ENCODE peak calls at places on chromosomes 5 and 9, in four cellular contexts. H is sigmoid colon, C is endothelial cell of umbilical vein, Y is stomach. K is an unnamed sample.

GRCh38 chr5:115838885-115839518 is 2.4 kb downstream of the ATG12 start:
- DNase-seq in Y (no peak), H (no peak), C (peak), K (no peak)

GRCh38 chr5:116766470-116766947 is 191.9 kb upstream of the SEMA6A start:
- DNase-seq in C (no peak), H (peak), Y (no peak), K (no peak)

GRCh38 chr5:145858929-145859328 is 13.9 kb downstream of the GRXCR2 start:
- DNase-seq in H (no peak), C (no peak), Y (no peak), K (no peak)

GRCh38 chr5:142012792-142013388 is at the start of gene GNPDA1:
- DNase-seq in C (peak), H (peak), Y (peak), K (peak)

GRCh38 chr5:69237877-69238276 is 3.2 kb downstream of the CDK7 start:
- DNase-seq in C (no peak), Y (no peak), H (no peak), K (no peak)

GRCh38 chr9:111621895-111622480 is 9.1 kb upstream of the DNAJC25 start:
- DNase-seq in Y (peak), H (no peak), C (peak), K (no peak)

GRCh38 chr5:33841829-33842228 is 50.0 kb downstream of the ADAMTS12 start:
- DNase-seq in Y (no peak), C (no peak), H (no peak), K (no peak)

GRCh38 chr5:37112383-37112991 is 136.7 kb downstream of the CPLANE1 start:
- DNase-seq in H (no peak), Y (no peak), C (no peak), K (no peak)

GRCh38 chr5:158819840-158820620 is 279.7 kb downstream of the EBF1 start:
- DNase-seq in Y (no peak), H (no peak), C (no peak), K (no peak)

GRCh38 chr9:127057970-127058644 is 64.3 kb downstream of the ANGPTL2 start:
- DNase-seq in H (no peak), C (no peak), Y (peak), K (peak)

GRCh38 chr5:37721447-37721871 is 118.4 kb downstream of the GDNF start:
- DNase-seq in Y (no peak), C (peak), H (no peak), K (no peak)

GRCh38 chr9:113807173-113808061 is 68.7 kb upstream of the ZNF618 start:
- DNase-seq in C (peak), Y (peak), H (peak), K (no peak)

GRCh38 chr5:177444106-177445051 is 2.2 kb upstream of the PRR7 start:
- DNase-seq in H (no peak), Y (no peak), C (no peak), K (no peak)
- TF ChIP-seq POLR2AphosphoS5 in H (no peak), Y (no peak), C (no peak), K (no peak)

GRCh38 chr5:72854419-72854818 is 38.0 kb downstream of the TNPO1 start:
- DNase-seq in Y (no peak), H (no peak), C (no peak), K (no peak)
- TF ChIP-seq POLR2AphosphoS5 in Y (no peak), H (no peak), C (no peak), K (no peak)

DNA sequence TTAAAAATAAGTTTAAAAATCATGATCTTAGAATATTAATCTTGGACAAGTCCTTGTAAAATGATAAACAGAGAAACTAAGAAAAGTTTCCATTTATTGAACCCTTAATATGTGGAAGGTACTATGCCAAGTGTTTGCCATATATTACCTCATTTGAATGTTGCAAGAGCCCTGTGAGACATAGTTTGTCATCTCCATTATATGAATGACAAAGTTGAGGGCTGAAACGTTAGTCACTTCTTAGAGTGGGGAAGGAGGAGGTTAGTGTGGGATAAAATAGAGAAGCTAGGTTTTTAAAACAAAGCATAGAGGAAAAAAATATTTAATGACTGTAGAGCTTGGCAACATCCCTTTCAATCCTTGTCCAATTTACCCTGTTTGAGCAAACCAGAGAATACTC is 2.0 kb downstream of the TNC start:
- DNase-seq in C (no peak), H (no peak), Y (no peak), K (no peak)
- TF ChIP-seq POLR2AphosphoS5 in C (no peak), H (peak), Y (no peak), K (no peak)

DNA sequence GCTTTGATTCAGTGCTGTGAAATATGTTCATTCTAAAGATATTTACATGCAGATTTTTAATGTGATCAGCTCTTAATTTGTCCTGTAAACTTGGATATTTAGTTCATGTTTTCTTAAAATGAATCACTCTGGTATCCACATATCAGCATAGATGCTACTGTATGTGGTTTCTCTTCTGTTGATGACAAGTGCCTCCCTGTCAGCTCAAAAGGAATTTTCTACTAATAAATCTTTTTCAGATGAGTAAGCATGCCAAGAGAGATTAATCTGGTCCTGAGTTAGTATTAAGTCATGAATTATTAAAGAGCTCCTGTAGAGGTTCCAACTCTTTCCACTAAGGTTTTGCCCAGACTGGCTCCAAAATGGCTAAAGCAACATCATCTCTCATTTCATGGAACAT is 129.2 kb downstream of the GOLPH3 start:
- DNase-seq in H (no peak), Y (no peak), C (no peak), K (no peak)
- TF ChIP-seq POLR2AphosphoS5 in H (no peak), Y (no peak), C (no peak), K (no peak)

DNA sequence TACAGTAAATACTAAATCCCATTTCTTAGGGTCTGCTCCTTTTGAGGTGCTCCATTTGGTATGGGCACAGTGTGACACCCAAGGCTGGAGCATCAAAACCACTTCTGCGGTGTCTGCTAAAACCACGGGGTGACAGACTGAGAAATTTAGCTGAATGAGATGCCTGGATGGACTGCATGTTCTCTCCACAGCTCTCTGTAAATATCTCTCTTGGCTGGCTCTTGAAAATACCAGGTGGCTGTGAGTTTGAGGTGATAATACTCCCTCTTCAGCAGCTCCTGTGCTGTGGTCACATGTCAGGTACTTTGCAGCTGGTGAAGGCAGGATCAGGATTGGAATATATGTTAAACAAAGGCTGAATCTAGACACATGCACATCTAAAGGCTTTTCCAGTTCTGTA is 93.7 kb upstream of the SIMC1 start:
- DNase-seq in Y (no peak), C (no peak), H (no peak), K (no peak)
- TF ChIP-seq POLR2AphosphoS5 in Y (no peak), C (no peak), H (no peak), K (no peak)

GRCh38 chr9:92171822-92172221 is 56.6 kb upstream of the SPTLC1 start:
- DNase-seq in H (no peak), Y (no peak), C (no peak), K (no peak)

GRCh38 chr9:92171281-92171680 is 56.1 kb upstream of the SPTLC1 start:
- DNase-seq in Y (no peak), H (no peak), C (no peak), K (no peak)

GRCh38 chr9:92173318-92173717 is 58.1 kb upstream of the SPTLC1 start:
- DNase-seq in Y (no peak), C (no peak), H (no peak), K (no peak)

GRCh38 chr9:92175441-92175840 is 60.2 kb upstream of the SPTLC1 start:
- DNase-seq in C (no peak), Y (no peak), H (no peak), K (no peak)

GRCh38 chr9:92170848-92171247 is 55.6 kb upstream of the SPTLC1 start:
- DNase-seq in Y (no peak), C (no peak), H (no peak), K (no peak)
- TF ChIP-seq POLR2AphosphoS5 in Y (no peak), C (no peak), H (no peak), K (no peak)

K was measured in vagina.